ENCODE peak calls at places on chromosome 15, in five cellular contexts. Y is PC-3; Q is stimulated activated CD8-positive, alpha-beta memory T cell treated with anti-CD3 and anti-CD28 coated beads, Interleukin-7, amount 100 ng/mL, for 24 hours; C is endothelial cell; T is SK-N-DZ. G is an unnamed sample.

GRCh38 chr15:41827290-41827879 is 507 bp upstream of the JMJD7 start:
- DNase-seq in C (no peak), T (no peak), Q (no peak), Y (no peak), G (no peak)

GRCh38 chr15:92693922-92694331 is 38.4 kb upstream of the FAM174B start:
- DNase-seq in Y (peak; percentile 49), Q (no peak), C (peak; percentile 63), T (peak; percentile 75), G (no peak)

GRCh38 chr15:84807228-84807627 is 9.9 kb upstream of the ALPK3 start:
- DNase-seq in Y (no peak), C (no peak), T (no peak), Q (no peak), G (no peak)

GRCh38 chr15:101710806-101711205 is 13.5 kb downstream of the TARS3 start:
- DNase-seq in Y (no peak), T (no peak), Q (no peak), C (no peak), G (no peak)

GRCh38 chr15:26772588-26773484 is at the start of gene GABRB3:
- DNase-seq in T (peak; percentile 61), Y (no peak), C (peak; percentile 45), Q (no peak), G (peak; percentile 46)

GRCh38 chr15:40296561-40297230 is 11.0 kb downstream of the PLCB2 start:
- DNase-seq in Y (no peak), T (no peak), C (no peak), Q (no peak), G (no peak)

GRCh38 chr15:59278120-59278519 is 71.5 kb downstream of the LDHAL6B start:
- DNase-seq in Y (peak; percentile 53), T (no peak), Q (no peak), C (no peak), G (no peak)

GRCh38 chr15:52790166-52790708 is at the start of gene ONECUT1:
- DNase-seq in T (peak; percentile 67), C (peak; percentile 78), Q (no peak), Y (peak; percentile 41), G (peak; percentile 63)